ENCODE peak calls at places on chromosomes 1 and 21, in four cellular contexts. C, O, P and E are unnamed samples.

GRCh38 chr1:160862151-160863061 is at the start of gene CD244:
- DNase-seq in C (no peak), O (peak; percentile 83), P (peak; percentile 29), E (peak; percentile 63)

GRCh38 chr1:10962483-10962882 is 50.0 kb upstream of the TARDBP start:
- DNase-seq in C (peak; percentile 48), O (no peak), P (no peak), E (no peak)

GRCh38 chr1:91619881-91620280 is 119.2 kb downstream of the CDC7 start:
- DNase-seq in C (no peak), O (no peak), P (no peak), E (no peak)

GRCh38 chr1:197775282-197776262 is at the start of gene DENND1B:
- DNase-seq in C (peak; percentile 88), O (peak; percentile 91), P (peak; percentile 77), E (peak; percentile 90)

GRCh38 chr1:155011437-155011907 is 8.9 kb downstream of the ZBTB7B start:
- DNase-seq in C (no peak), O (no peak), P (no peak), E (no peak)

GRCh38 chr1:29444081-29444715 is 207.9 kb downstream of the PTPRU start:
- DNase-seq in C (no peak), O (no peak), P (no peak), E (no peak)

GRCh38 chr1:50995651-50996050 is 25.6 kb downstream of the CDKN2C start:
- DNase-seq in C (no peak), O (no peak), P (no peak), E (no peak)

GRCh38 chr1:184457500-184457899 is 70.7 kb downstream of the C1orf21 start:
- DNase-seq in C (no peak), O (no peak), P (no peak), E (no peak)

GRCh38 chr1:51621161-51621560 is 4.3 kb downstream of the OSBPL9 start:
- DNase-seq in C (no peak), O (no peak), P (no peak), E (no peak)

GRCh38 chr1:112877741-112878140 is 78.3 kb downstream of the SLC16A1 start:
- DNase-seq in C (no peak), O (no peak), P (no peak), E (no peak)

GRCh38 chr1:207313131-207313530 is 8.3 kb upstream of the CD55 start:
- DNase-seq in C (no peak), O (no peak), P (no peak), E (no peak)

GRCh38 chr1:232873931-232874330 is 68.7 kb downstream of the MAP10 start:
- DNase-seq in C (peak; percentile 61), O (no peak), P (no peak), E (no peak)

GRCh38 chr1:225427249-225428065 is at the start of gene LBR:
- DNase-seq in C (peak; percentile 42), O (peak; percentile 66), P (peak; percentile 48), E (peak; percentile 82)

GRCh38 chr1:8422439-8423133 is 104.7 kb downstream of the SLC45A1 start:
- DNase-seq in C (no peak), O (no peak), P (peak; percentile 33), E (peak; percentile 72)

GRCh38 chr1:103948526-103948925 is 198.8 kb downstream of the AMY1C start:
- DNase-seq in C (no peak), O (no peak), P (no peak), E (no peak)

GRCh38 chr1:195831789-195832188 is 776.5 kb downstream of the KCNT2 start:
- DNase-seq in C (no peak), O (no peak), P (no peak), E (no peak)

GRCh38 chr1:37875833-37876232 is 16.4 kb upstream of the MTF1 start:
- DNase-seq in C (no peak), O (no peak), P (no peak), E (no peak)

GRCh38 chr1:172745014-172745413 is 86.1 kb downstream of the FASLG start:
- DNase-seq in C (peak; percentile 82), O (no peak), P (no peak), E (no peak)

GRCh38 chr1:211515090-211516023 is 23.4 kb upstream of the RD3 start:
- DNase-seq in C (peak; percentile 81), O (peak; percentile 77), P (peak; percentile 84), E (peak; percentile 93)

GRCh38 chr21:38838598-38839369 is 33.1 kb downstream of the ETS2 start:
- DNase-seq in C (no peak), O (no peak), P (no peak), E (no peak)
- H3K4me1 ChIP-seq in C (peaks cover 18% of the 10 kb centered on the region), O (no peaks in the 10 kb centered on the region), P (no peaks in the 10 kb centered on the region), E (no peaks in the 10 kb centered on the region)

GRCh38 chr1:182587666-182588438 is 1.2 kb downstream of the RNASEL start:
- DNase-seq in C (no peak), O (no peak), P (no peak), E (no peak)
- H3K27ac ChIP-seq in C (no peak overlapping the region), O (peak overlapping the region; percentile 99), P (peak overlapping the region; percentile 90), E (no peak overlapping the region)

DNA sequence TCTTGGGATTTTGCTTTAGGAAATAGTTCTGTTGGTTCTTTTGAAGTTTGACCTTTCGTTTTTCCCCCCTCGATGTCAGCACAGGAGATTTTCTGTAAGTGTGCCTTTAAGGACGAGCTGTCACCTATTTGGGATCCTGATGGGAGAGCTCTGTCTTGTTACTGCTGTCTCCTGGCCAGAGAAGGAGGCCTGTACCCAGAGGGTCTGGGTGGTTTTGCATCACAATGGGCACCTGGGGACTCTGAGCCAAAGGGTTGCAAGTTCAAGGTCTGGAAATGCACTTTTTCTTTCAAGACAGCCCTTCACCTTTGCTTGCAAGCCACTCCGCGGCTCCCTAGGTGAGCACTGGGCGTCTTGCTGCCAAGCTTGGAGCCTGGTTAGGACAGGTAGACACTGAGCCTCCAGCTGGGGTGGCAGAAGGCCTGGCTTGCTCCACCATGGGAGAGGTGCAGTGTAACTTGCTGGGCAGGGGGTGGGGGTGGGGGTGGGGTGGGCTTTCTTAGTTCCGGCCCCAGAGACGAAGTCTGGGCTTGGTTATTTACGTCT is 2.9 kb downstream of the AJAP1 start:
- DNase-seq in C (no peak), O (no peak), P (no peak), E (no peak)
- H3K27me3 ChIP-seq in C (no peaks in the 10 kb centered on the region), O (peaks cover 7% of the 10 kb centered on the region), P (peaks cover 94% of the 10 kb centered on the region), E (peaks cover 3% of the 10 kb centered on the region)

GRCh38 chr21:44950351-44950750 is 10.5 kb downstream of the SLX9 start:
- DNase-seq in C (no peak), O (no peak), P (no peak), E (peak; percentile 55)

GRCh38 chr21:44952929-44953627 is 13.2 kb downstream of the SLX9 start:
- DNase-seq in C (no peak), O (no peak), P (no peak), E (peak; percentile 61)

GRCh38 chr21:44953628-44954021 is 13.8 kb downstream of the SLX9 start:
- DNase-seq in C (no peak), O (no peak), P (no peak), E (peak; percentile 42)

GRCh38 chr21:44951186-44951915 is 11.5 kb downstream of the SLX9 start:
- DNase-seq in C (no peak), O (no peak), P (no peak), E (peak; percentile 50)

DNA sequence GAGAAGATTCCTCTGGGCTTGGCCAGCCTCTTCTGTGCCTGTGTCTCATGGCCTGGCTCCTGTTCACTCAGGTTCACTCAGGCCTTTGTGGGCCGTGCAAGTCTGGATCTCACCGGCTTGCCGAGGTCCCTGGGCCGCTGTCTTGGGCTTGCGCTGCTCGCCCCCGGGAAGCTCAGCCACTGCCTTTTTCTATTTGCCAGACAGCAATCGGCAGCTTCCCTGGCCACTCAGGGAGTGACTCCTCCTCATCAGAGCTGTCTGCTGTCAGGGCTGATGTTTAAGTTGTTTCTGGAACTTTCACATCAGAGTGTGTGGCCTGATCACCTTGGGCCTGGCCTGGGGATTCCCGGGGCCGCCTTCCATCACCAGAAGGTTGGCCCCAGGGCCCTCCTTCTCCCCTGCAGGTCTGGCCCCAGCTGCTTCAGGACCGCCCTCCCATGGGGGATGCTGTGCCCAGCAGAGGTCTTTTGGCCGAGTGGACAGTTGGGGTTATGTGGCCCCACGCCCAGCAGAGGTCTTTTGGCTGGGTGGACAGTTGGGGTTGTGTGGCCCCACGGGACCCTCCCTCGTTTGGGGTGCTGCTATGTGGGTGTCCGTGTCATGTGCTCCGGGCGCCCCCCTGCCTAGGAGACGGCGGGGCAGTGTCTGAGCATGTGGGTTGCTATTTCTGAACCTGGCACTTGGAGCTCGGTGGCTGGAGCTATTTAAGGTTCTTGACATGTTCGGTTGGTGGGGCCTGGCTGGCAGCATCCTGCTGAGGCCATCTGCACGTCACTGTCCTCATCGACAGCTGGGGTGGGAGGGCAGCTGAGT is 12.5 kb downstream of the SLX9 start:
- DNase-seq in C (no peak), O (no peak), P (peak; percentile 65), E (peak; percentile 80)
- H3K4me1 ChIP-seq in C (no peaks in the 10 kb centered on the region), O (peaks cover 6% of the 10 kb centered on the region), P (peaks cover 90% of the 10 kb centered on the region), E (no peaks in the 10 kb centered on the region)

GRCh38 chr1:24325587-24326449 is 6.7 kb downstream of the GRHL3 start:
- DNase-seq in C (no peak), O (no peak), P (no peak), E (no peak)
- H3K27ac ChIP-seq in C (no peak overlapping the region), O (no peak overlapping the region), P (no peak overlapping the region), E (no peak overlapping the region)